ENCODE peak calls at places on chromosome 1, in four cellular contexts. E is IMR-90, U is HCT116, M is mesenchymal stem cell. R is an unnamed sample.

GRCh38 chr1:4976859-4977440 is 322.5 kb downstream of the AJAP1 start:
- DNase-seq in E (no peak), U (no peak), M (no peak), R (no peak)

GRCh38 chr1:41456847-41457540 is 27.5 kb downstream of the EDN2 start:
- DNase-seq in E (no peak), U (no peak), M (no peak), R (no peak)

GRCh38 chr1:220788146-220788545 is 1.4 kb downstream of the MTARC1 start:
- DNase-seq in E (no peak), U (no peak), M (no peak), R (no peak)

GRCh38 chr1:100459815-100460114 is 78.2 kb upstream of the GPR88 start:
- DNase-seq in E (no peak), U (no peak), M (no peak), R (no peak)

GRCh38 chr1:82485591-82486369 is 685.0 kb downstream of the ADGRL2 start:
- DNase-seq in E (no peak), U (no peak), M (peak; percentile 18), R (no peak)

GRCh38 chr1:198959032-198959431 is 320.2 kb downstream of the PTPRC start:
- DNase-seq in E (no peak), U (no peak), M (no peak), R (no peak)

GRCh38 chr1:2586154-2587070 is at the start of gene PRXL2B:
- DNase-seq in E (peak; percentile 98), U (peak; percentile 94), M (peak; percentile 99), R (peak; percentile 97)

GRCh38 chr1:10451286-10451685 is 1.5 kb downstream of the CORT start:
- DNase-seq in E (peak; percentile 44), U (no peak), M (no peak), R (no peak)

GRCh38 chr1:104195395-104195794 is 445.7 kb downstream of the AMY1C start:
- DNase-seq in E (no peak), U (no peak), M (peak; percentile 12), R (no peak)

GRCh38 chr1:51063121-51063520 is 38.9 kb upstream of the C1orf185 start:
- DNase-seq in E (peak; percentile 81), U (peak; percentile 44), M (peak; percentile 84), R (no peak)

GRCh38 chr1:94676686-94677085 is 135.1 kb upstream of the F3 start:
- DNase-seq in E (no peak), U (no peak), M (no peak), R (no peak)

GRCh38 chr1:98030976-98031375 is 110.1 kb upstream of the DPYD start:
- DNase-seq in E (no peak), U (no peak), M (no peak), R (no peak)
- H2AFZ ChIP-seq in E (no peak overlapping the region), U (peak overlapping the region; percentile 83), M (no peak overlapping the region), R (no peak overlapping the region)

GRCh38 chr1:146021046-146021445 is 489 bp downstream of the HJV start:
- DNase-seq in E (no peak), U (no peak), M (no peak), R (no peak)
- H3K4me3 ChIP-seq in E (no peak overlapping the region), U (no peak overlapping the region), M (no peak overlapping the region), R (no peak overlapping the region)

GRCh38 chr1:180925471-180926051 is 12.9 kb downstream of the KIAA1614 start:
- DNase-seq in E (no peak), U (no peak), M (no peak), R (no peak)
- H3K9ac ChIP-seq in E (no peak overlapping the region), U (no peak overlapping the region), M (no peak overlapping the region), R (no peak overlapping the region)

DNA sequence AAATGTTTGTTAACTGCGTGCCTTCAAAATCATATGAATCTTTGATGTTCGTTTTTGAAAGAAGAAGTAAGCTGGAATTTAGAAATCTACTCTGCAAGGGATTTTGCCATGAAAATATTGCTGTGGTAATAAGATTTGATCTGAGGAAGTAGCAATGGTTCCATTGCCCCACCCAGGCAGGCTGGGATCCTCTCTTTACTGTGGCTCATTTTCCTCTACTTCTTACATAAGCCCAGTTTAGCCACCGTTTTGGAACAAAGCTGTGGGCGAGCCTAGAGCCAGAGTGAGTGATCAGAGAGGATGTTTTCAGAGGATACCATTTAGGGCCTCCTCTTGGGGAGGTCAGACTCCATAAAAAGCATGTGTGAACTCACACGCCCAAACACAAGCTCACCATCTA is 20.3 kb upstream of the PTGFRN start:
- DNase-seq in E (no peak), U (no peak), M (no peak), R (no peak)
- H2AFZ ChIP-seq in E (no peak overlapping the region), U (no peak overlapping the region), M (no peak overlapping the region), R (no peak overlapping the region)